ENCODE peak calls at places on chromosome 5, in four cellular contexts. Y is left kidney; P is GM03348; E is stimulated activated CD4-positive, alpha-beta T cell treated with anti-CD3 and anti-CD28 coated beads, Interleukin-12 subunit alpha, Interleukin-12 subunit beta, amount 100 ng/mL, for 4 hours. H is an unnamed sample.

GRCh38 chr5:55160493-55161209 is 680 bp downstream of the GPX8 start:
- DNase-seq in Y (peak), P (peak), E (no peak), H (peak)

GRCh38 chr5:122492675-122493074 is 180.6 kb downstream of the SNCAIP start:
- DNase-seq in P (no peak), E (no peak), Y (peak), H (peak)

GRCh38 chr5:59584858-59585846 is 308.4 kb downstream of the PDE4D start:
- DNase-seq in E (no peak), P (no peak), Y (no peak), H (no peak)

GRCh38 chr5:125890387-125890955 is 532.7 kb upstream of the GRAMD2B start:
- DNase-seq in E (no peak), Y (no peak), P (no peak), H (no peak)

GRCh38 chr5:131792900-131793299 is 3.9 kb downstream of the FNIP1 start:
- DNase-seq in E (no peak), Y (no peak), P (no peak), H (no peak)

GRCh38 chr5:54673523-54674225 is 156.1 kb downstream of the SNX18 start:
- DNase-seq in Y (peak), E (peak), P (no peak), H (no peak)

GRCh38 chr5:67214036-67214435 is 17.4 kb upstream of the CD180 start:
- DNase-seq in E (no peak), P (no peak), Y (no peak), H (no peak)

GRCh38 chr5:145293716-145294115 is 541.4 kb downstream of the PRELID2 start:
- DNase-seq in E (no peak), P (no peak), Y (no peak), H (no peak)